ENCODE peak calls at places on chromosomes 7 and 10, in five cellular contexts. One of them, this sample, is unnamed.

GRCh38 chr10:58919927-58920654 is 256.4 kb upstream of the PHYHIPL start:
- DNase-seq in foreskin fibroblast: peak; percentile 86
- DNase-seq in lung microvascular endothelial cell: no peak
- DNase-seq in fibroblast of pulmonary artery: peak; percentile 65
- DNase-seq in AG09309: peak; percentile 50
- DNase-seq in this sample: no peak

GRCh38 chr10:52314822-52315552 is 906 bp downstream of the DKK1 start:
- DNase-seq in foreskin fibroblast: peak; percentile 73
- DNase-seq in lung microvascular endothelial cell: peak; percentile 57
- DNase-seq in fibroblast of pulmonary artery: peak; percentile 42
- DNase-seq in AG09309: no peak
- DNase-seq in this sample: no peak

GRCh38 chr10:58666024-58666423 is 153.4 kb downstream of the BICC1 start:
- DNase-seq in foreskin fibroblast: no peak
- DNase-seq in lung microvascular endothelial cell: no peak
- DNase-seq in fibroblast of pulmonary artery: no peak
- DNase-seq in AG09309: no peak
- DNase-seq in this sample: no peak

GRCh38 chr10:3856593-3856992 is 71.6 kb upstream of the KLF6 start:
- DNase-seq in foreskin fibroblast: no peak
- DNase-seq in lung microvascular endothelial cell: no peak
- DNase-seq in fibroblast of pulmonary artery: no peak
- DNase-seq in AG09309: no peak
- DNase-seq in this sample: no peak

GRCh38 chr7:156475666-156476065 is 164.9 kb upstream of the RNF32 start:
- DNase-seq in foreskin fibroblast: peak; percentile 44
- DNase-seq in lung microvascular endothelial cell: no peak
- DNase-seq in fibroblast of pulmonary artery: peak; percentile 5
- DNase-seq in AG09309: no peak
- DNase-seq in this sample: no peak

GRCh38 chr7:135510603-135511183 is 791 bp upstream of the CNOT4 start:
- DNase-seq in foreskin fibroblast: peak; percentile 41
- DNase-seq in lung microvascular endothelial cell: peak; percentile 36
- DNase-seq in fibroblast of pulmonary artery: peak; percentile 46
- DNase-seq in AG09309: no peak
- DNase-seq in this sample: peak; percentile 45

GRCh38 chr7:39154815-39155214 is 177.1 kb downstream of the POU6F2 start:
- DNase-seq in foreskin fibroblast: no peak
- DNase-seq in lung microvascular endothelial cell: no peak
- DNase-seq in fibroblast of pulmonary artery: no peak
- DNase-seq in AG09309: no peak
- DNase-seq in this sample: no peak

GRCh38 chr7:81990395-81990794 is 220.5 kb upstream of the HGF start:
- DNase-seq in foreskin fibroblast: peak; percentile 82
- DNase-seq in lung microvascular endothelial cell: no peak
- DNase-seq in fibroblast of pulmonary artery: peak; percentile 75
- DNase-seq in AG09309: peak; percentile 5
- DNase-seq in this sample: no peak

GRCh38 chr10:125159932-125160855 is at the start of gene CTBP2:
- DNase-seq in foreskin fibroblast: peak; percentile 78
- DNase-seq in lung microvascular endothelial cell: peak; percentile 56
- DNase-seq in fibroblast of pulmonary artery: peak; percentile 60
- DNase-seq in AG09309: no peak
- DNase-seq in this sample: peak; percentile 87

GRCh38 chr10:78516741-78517140 is 483.1 kb downstream of the RPS24 start:
- DNase-seq in foreskin fibroblast: no peak
- DNase-seq in lung microvascular endothelial cell: no peak
- DNase-seq in fibroblast of pulmonary artery: no peak
- DNase-seq in AG09309: no peak
- DNase-seq in this sample: no peak

GRCh38 chr10:75191821-75192568 is 18.6 kb upstream of the VDAC2 start:
- DNase-seq in foreskin fibroblast: peak; percentile 94
- DNase-seq in lung microvascular endothelial cell: peak; percentile 18
- DNase-seq in fibroblast of pulmonary artery: peak; percentile 96
- DNase-seq in AG09309: peak; percentile 85
- DNase-seq in this sample: no peak

GRCh38 chr7:137967143-137968018 is 34.5 kb downstream of the CREB3L2 start:
- DNase-seq in foreskin fibroblast: peak; percentile 66
- DNase-seq in lung microvascular endothelial cell: no peak
- DNase-seq in fibroblast of pulmonary artery: peak; percentile 62
- DNase-seq in AG09309: no peak
- DNase-seq in this sample: no peak

GRCh38 chr7:143518521-143518920 is 40.8 kb downstream of the TAS2R41 start:
- DNase-seq in foreskin fibroblast: no peak
- DNase-seq in lung microvascular endothelial cell: no peak
- DNase-seq in fibroblast of pulmonary artery: no peak
- DNase-seq in AG09309: no peak
- DNase-seq in this sample: no peak

GRCh38 chr10:3292601-3293000 is 120.0 kb upstream of the PITRM1 start:
- DNase-seq in foreskin fibroblast: peak; percentile 74
- DNase-seq in lung microvascular endothelial cell: peak; percentile 35
- DNase-seq in fibroblast of pulmonary artery: no peak
- DNase-seq in AG09309: no peak
- DNase-seq in this sample: no peak

GRCh38 chr7:55240418-55241142 is 124.6 kb upstream of the LANCL2 start:
- DNase-seq in foreskin fibroblast: no peak
- DNase-seq in lung microvascular endothelial cell: no peak
- DNase-seq in fibroblast of pulmonary artery: no peak
- DNase-seq in AG09309: no peak
- DNase-seq in this sample: no peak

GRCh38 chr7:139452948-139453672 is 30.4 kb downstream of the KLRG2 start:
- DNase-seq in foreskin fibroblast: peak; percentile 75
- DNase-seq in lung microvascular endothelial cell: peak; percentile 43
- DNase-seq in fibroblast of pulmonary artery: peak; percentile 52
- DNase-seq in AG09309: peak; percentile 25
- DNase-seq in this sample: no peak

GRCh38 chr7:55884321-55884720 is 2.9 kb upstream of the ZNF713 start:
- DNase-seq in foreskin fibroblast: no peak
- DNase-seq in lung microvascular endothelial cell: no peak
- DNase-seq in fibroblast of pulmonary artery: no peak
- DNase-seq in AG09309: no peak
- DNase-seq in this sample: no peak

GRCh38 chr10:52666931-52667330 is 105.7 kb downstream of the MBL2 start:
- DNase-seq in foreskin fibroblast: no peak
- DNase-seq in lung microvascular endothelial cell: no peak
- DNase-seq in fibroblast of pulmonary artery: no peak
- DNase-seq in AG09309: no peak
- DNase-seq in this sample: no peak

GRCh38 chr10:34813626-34814227 is 1.4 kb downstream of the PARD3 start:
- DNase-seq in foreskin fibroblast: peak; percentile 65
- DNase-seq in lung microvascular endothelial cell: peak; percentile 55
- DNase-seq in fibroblast of pulmonary artery: peak; percentile 83
- DNase-seq in AG09309: no peak
- DNase-seq in this sample: peak; percentile 38

GRCh38 chr7:130221341-130221740 is 13.7 kb downstream of the SSMEM1 start:
- DNase-seq in foreskin fibroblast: no peak
- DNase-seq in lung microvascular endothelial cell: no peak
- DNase-seq in fibroblast of pulmonary artery: no peak
- DNase-seq in AG09309: no peak
- DNase-seq in this sample: peak; percentile 69

GRCh38 chr10:34732926-34733325 is 82.2 kb downstream of the PARD3 start:
- DNase-seq in foreskin fibroblast: peak; percentile 54
- DNase-seq in lung microvascular endothelial cell: peak; percentile 35
- DNase-seq in fibroblast of pulmonary artery: peak; percentile 35
- DNase-seq in AG09309: no peak
- DNase-seq in this sample: peak; percentile 55

GRCh38 chr10:35130588-35131146 is 4.0 kb downstream of the CREM start:
- DNase-seq in foreskin fibroblast: no peak
- DNase-seq in lung microvascular endothelial cell: no peak
- DNase-seq in fibroblast of pulmonary artery: no peak
- DNase-seq in AG09309: no peak
- DNase-seq in this sample: no peak

GRCh38 chr7:132061931-132062330 is 505.5 kb upstream of the PODXL start:
- DNase-seq in foreskin fibroblast: peak; percentile 89
- DNase-seq in lung microvascular endothelial cell: no peak
- DNase-seq in fibroblast of pulmonary artery: peak; percentile 3
- DNase-seq in AG09309: peak; percentile 38
- DNase-seq in this sample: no peak

GRCh38 chr10:97192952-97193435 is 7.2 kb upstream of the SLIT1 start:
- DNase-seq in foreskin fibroblast: no peak
- DNase-seq in lung microvascular endothelial cell: no peak
- DNase-seq in fibroblast of pulmonary artery: no peak
- DNase-seq in AG09309: no peak
- DNase-seq in this sample: no peak

GRCh38 chr10:1151071-1152033 is 95.2 kb downstream of the WDR37 start:
- DNase-seq in foreskin fibroblast: no peak
- DNase-seq in lung microvascular endothelial cell: no peak
- DNase-seq in fibroblast of pulmonary artery: no peak
- DNase-seq in AG09309: no peak
- DNase-seq in this sample: no peak

GRCh38 chr10:129706523-129706922 is 239.5 kb downstream of the MGMT start:
- DNase-seq in foreskin fibroblast: no peak
- DNase-seq in lung microvascular endothelial cell: no peak
- DNase-seq in fibroblast of pulmonary artery: no peak
- DNase-seq in AG09309: no peak
- DNase-seq in this sample: no peak

GRCh38 chr10:4285121-4285520 is 500.1 kb upstream of the KLF6 start:
- DNase-seq in foreskin fibroblast: peak; percentile 54
- DNase-seq in lung microvascular endothelial cell: no peak
- DNase-seq in fibroblast of pulmonary artery: no peak
- DNase-seq in AG09309: no peak
- DNase-seq in this sample: no peak

GRCh38 chr10:61923210-61924024 is 21.9 kb downstream of the ARID5B start:
- DNase-seq in foreskin fibroblast: peak; percentile 87
- DNase-seq in lung microvascular endothelial cell: no peak
- DNase-seq in fibroblast of pulmonary artery: peak; percentile 75
- DNase-seq in AG09309: no peak
- DNase-seq in this sample: peak; percentile 22

GRCh38 chr7:4805110-4805978 is 29.9 kb downstream of the AP5Z1 start:
- DNase-seq in foreskin fibroblast: no peak
- DNase-seq in lung microvascular endothelial cell: no peak
- DNase-seq in fibroblast of pulmonary artery: no peak
- DNase-seq in AG09309: no peak
- DNase-seq in this sample: no peak

GRCh38 chr10:118800920-118801319 is 46.1 kb upstream of the CACUL1 start:
- DNase-seq in foreskin fibroblast: peak; percentile 42
- DNase-seq in lung microvascular endothelial cell: peak; percentile 59
- DNase-seq in fibroblast of pulmonary artery: peak; percentile 18
- DNase-seq in AG09309: no peak
- DNase-seq in this sample: peak; percentile 47

This sample was measured in NCI-H82.